ENCODE peak calls at places on chromosomes 2 and 18, in seven cellular contexts. One of them, this sample, is unnamed.

GRCh38 chr2:235493775-235494715 is at the start of gene AGAP1:
- DNase-seq in dorsolateral prefrontal cortex: peak
- DNase-seq in pancreas: peak
- DNase-seq in CD4-positive, alpha-beta T cell: no peak
- DNase-seq in nephron progenitor cell: peak
- DNase-seq in spleen: peak
- DNase-seq in astrocyte of the spinal cord: peak
- DNase-seq in this sample: peak

GRCh38 chr2:188695953-188696352 is 278.2 kb upstream of the COL3A1 start:
- DNase-seq in dorsolateral prefrontal cortex: no peak
- DNase-seq in pancreas: no peak
- DNase-seq in CD4-positive, alpha-beta T cell: no peak
- DNase-seq in nephron progenitor cell: no peak
- DNase-seq in spleen: no peak
- DNase-seq in astrocyte of the spinal cord: peak
- DNase-seq in this sample: peak

GRCh38 chr18:76958692-76959341 is 136.5 kb downstream of the ZNF236 start:
- DNase-seq in dorsolateral prefrontal cortex: no peak
- DNase-seq in pancreas: peak
- DNase-seq in CD4-positive, alpha-beta T cell: no peak
- DNase-seq in nephron progenitor cell: no peak
- DNase-seq in spleen: no peak
- DNase-seq in astrocyte of the spinal cord: no peak
- DNase-seq in this sample: peak

GRCh38 chr2:206805922-206806607 is 40.7 kb downstream of the FASTKD2 start:
- DNase-seq in dorsolateral prefrontal cortex: no peak
- DNase-seq in pancreas: no peak
- DNase-seq in CD4-positive, alpha-beta T cell: no peak
- DNase-seq in nephron progenitor cell: no peak
- DNase-seq in spleen: no peak
- DNase-seq in astrocyte of the spinal cord: no peak
- DNase-seq in this sample: no peak

GRCh38 chr18:59733411-59733810 is 36.2 kb upstream of the CCBE1 start:
- DNase-seq in dorsolateral prefrontal cortex: no peak
- DNase-seq in pancreas: no peak
- DNase-seq in CD4-positive, alpha-beta T cell: no peak
- DNase-seq in nephron progenitor cell: no peak
- DNase-seq in spleen: no peak
- DNase-seq in astrocyte of the spinal cord: no peak
- DNase-seq in this sample: no peak

GRCh38 chr2:25851740-25852503 is 26.4 kb downstream of the ASXL2 start:
- DNase-seq in dorsolateral prefrontal cortex: no peak
- DNase-seq in pancreas: no peak
- DNase-seq in CD4-positive, alpha-beta T cell: no peak
- DNase-seq in nephron progenitor cell: no peak
- DNase-seq in spleen: no peak
- DNase-seq in astrocyte of the spinal cord: peak
- DNase-seq in this sample: peak

GRCh38 chr2:48144777-48145176 is 238.5 kb upstream of the FBXO11 start:
- DNase-seq in dorsolateral prefrontal cortex: no peak
- DNase-seq in pancreas: no peak
- DNase-seq in CD4-positive, alpha-beta T cell: no peak
- DNase-seq in nephron progenitor cell: no peak
- DNase-seq in spleen: no peak
- DNase-seq in astrocyte of the spinal cord: no peak
- DNase-seq in this sample: peak

GRCh38 chr2:121506187-121506586 is 24.5 kb upstream of the RNU4ATAC start:
- DNase-seq in dorsolateral prefrontal cortex: no peak
- DNase-seq in pancreas: no peak
- DNase-seq in CD4-positive, alpha-beta T cell: no peak
- DNase-seq in nephron progenitor cell: no peak
- DNase-seq in spleen: no peak
- DNase-seq in astrocyte of the spinal cord: no peak
- DNase-seq in this sample: no peak

GRCh38 chr2:133130548-133131246 is 437.6 kb downstream of the NCKAP5 start:
- DNase-seq in dorsolateral prefrontal cortex: no peak
- DNase-seq in pancreas: no peak
- DNase-seq in CD4-positive, alpha-beta T cell: no peak
- DNase-seq in nephron progenitor cell: no peak
- DNase-seq in spleen: no peak
- DNase-seq in astrocyte of the spinal cord: no peak
- DNase-seq in this sample: peak

GRCh38 chr2:127418300-127419111 is at the start of gene PROC:
- DNase-seq in dorsolateral prefrontal cortex: peak
- DNase-seq in pancreas: no peak
- DNase-seq in CD4-positive, alpha-beta T cell: no peak
- DNase-seq in nephron progenitor cell: no peak
- DNase-seq in spleen: no peak
- DNase-seq in astrocyte of the spinal cord: no peak
- DNase-seq in this sample: no peak

GRCh38 chr2:200089756-200090109 is 134.4 kb downstream of the MAIP1 start:
- DNase-seq in dorsolateral prefrontal cortex: no peak
- DNase-seq in pancreas: no peak
- DNase-seq in CD4-positive, alpha-beta T cell: no peak
- DNase-seq in nephron progenitor cell: no peak
- DNase-seq in spleen: no peak
- DNase-seq in astrocyte of the spinal cord: no peak
- DNase-seq in this sample: no peak

GRCh38 chr2:88680916-88681315 is 10.6 kb upstream of the RPIA start:
- DNase-seq in dorsolateral prefrontal cortex: no peak
- DNase-seq in pancreas: peak
- DNase-seq in CD4-positive, alpha-beta T cell: no peak
- DNase-seq in nephron progenitor cell: no peak
- DNase-seq in spleen: no peak
- DNase-seq in astrocyte of the spinal cord: no peak
- DNase-seq in this sample: no peak

GRCh38 chr2:143474568-143474967 is 345.3 kb downstream of the ARHGAP15 start:
- DNase-seq in dorsolateral prefrontal cortex: no peak
- DNase-seq in pancreas: no peak
- DNase-seq in CD4-positive, alpha-beta T cell: no peak
- DNase-seq in nephron progenitor cell: no peak
- DNase-seq in spleen: no peak
- DNase-seq in astrocyte of the spinal cord: no peak
- DNase-seq in this sample: no peak